ENCODE peak calls at places on chromosomes 13 and 19, in four cellular contexts. One of them, this sample, is unnamed.

GRCh38 chr13:28408235-28408848 is 86.6 kb downstream of the FLT1 start:
- DNase-seq in H1: no peak
- DNase-seq in K562: peak
- DNase-seq in SK-N-SH: no peak
- DNase-seq in this sample: no peak

GRCh38 chr19:5913739-5914357 is at the start of gene CAPS:
- DNase-seq in H1: no peak
- DNase-seq in K562: no peak
- DNase-seq in SK-N-SH: no peak
- DNase-seq in this sample: no peak

GRCh38 chr19:8036438-8037099 is 16.0 kb upstream of the CCL25 start:
- DNase-seq in H1: no peak
- DNase-seq in K562: no peak
- DNase-seq in SK-N-SH: no peak
- DNase-seq in this sample: no peak

GRCh38 chr19:50003810-50004419 is 21.3 kb downstream of the VRK3 start:
- DNase-seq in H1: no peak
- DNase-seq in K562: peak
- DNase-seq in SK-N-SH: no peak
- DNase-seq in this sample: peak

GRCh38 chr13:39602614-39603366 is at the start of gene LHFPL6:
- DNase-seq in H1: peak
- DNase-seq in K562: no peak
- DNase-seq in SK-N-SH: peak
- DNase-seq in this sample: no peak

GRCh38 chr19:41540041-41540695 is 35.8 kb upstream of the CEACAM21 start:
- DNase-seq in H1: no peak
- DNase-seq in K562: no peak
- DNase-seq in SK-N-SH: no peak
- DNase-seq in this sample: no peak

GRCh38 chr19:7783991-7784421 is 21.0 kb downstream of the CLEC4M start:
- DNase-seq in H1: no peak
- DNase-seq in K562: no peak
- DNase-seq in SK-N-SH: no peak
- DNase-seq in this sample: no peak

GRCh38 chr13:75836441-75836840 is 200.3 kb downstream of the LMO7 start:
- DNase-seq in H1: no peak
- DNase-seq in K562: no peak
- DNase-seq in SK-N-SH: no peak
- DNase-seq in this sample: no peak

GRCh38 chr19:17855333-17856152 is 4.2 kb upstream of the RPL18A start:
- DNase-seq in H1: peak
- DNase-seq in K562: peak
- DNase-seq in SK-N-SH: peak
- DNase-seq in this sample: peak

GRCh38 chr13:78137404-78138142 is 218.9 kb upstream of the EDNRB start:
- DNase-seq in H1: peak
- DNase-seq in K562: peak
- DNase-seq in SK-N-SH: peak
- DNase-seq in this sample: peak

GRCh38 chr13:110418944-110419343 is 111.9 kb downstream of the COL4A2 start:
- DNase-seq in H1: no peak
- DNase-seq in K562: no peak
- DNase-seq in SK-N-SH: no peak
- DNase-seq in this sample: no peak

GRCh38 chr13:43785681-43786471 is 896 bp downstream of the ENOX1 start:
- DNase-seq in H1: peak
- DNase-seq in K562: no peak
- DNase-seq in SK-N-SH: peak
- DNase-seq in this sample: no peak

GRCh38 chr19:42555317-42555716 is 27.0 kb upstream of the CEACAM1 start:
- DNase-seq in H1: no peak
- DNase-seq in K562: no peak
- DNase-seq in SK-N-SH: no peak
- DNase-seq in this sample: no peak

GRCh38 chr19:1234041-1234669 is 3.6 kb downstream of the CBARP start:
- DNase-seq in H1: no peak
- DNase-seq in K562: no peak
- DNase-seq in SK-N-SH: no peak
- DNase-seq in this sample: no peak

GRCh38 chr13:26978081-26978860 is 193.3 kb downstream of the USP12 start:
- DNase-seq in H1: no peak
- DNase-seq in K562: no peak
- DNase-seq in SK-N-SH: no peak
- DNase-seq in this sample: no peak

GRCh38 chr19:51359294-51359693 is 6.9 kb downstream of the ETFB start:
- DNase-seq in H1: no peak
- DNase-seq in K562: no peak
- DNase-seq in SK-N-SH: no peak
- DNase-seq in this sample: no peak

GRCh38 chr19:913080-913748 is at the start of gene R3HDM4:
- DNase-seq in H1: peak
- DNase-seq in K562: peak
- DNase-seq in SK-N-SH: peak
- DNase-seq in this sample: no peak

GRCh38 chr13:29923554-29924481 is 73.4 kb upstream of the UBL3 start:
- DNase-seq in H1: peak
- DNase-seq in K562: peak
- DNase-seq in SK-N-SH: peak
- DNase-seq in this sample: no peak

GRCh38 chr19:13018037-13018914 is 23.0 kb downstream of the NFIX start:
- DNase-seq in H1: no peak
- DNase-seq in K562: peak
- DNase-seq in SK-N-SH: peak
- DNase-seq in this sample: no peak

GRCh38 chr13:43267916-43268315 is 244.5 kb downstream of the DNAJC15 start:
- DNase-seq in H1: no peak
- DNase-seq in K562: no peak
- DNase-seq in SK-N-SH: no peak
- DNase-seq in this sample: no peak

GRCh38 chr13:24217601-24218281 is 57.2 kb downstream of the SPATA13 start:
- DNase-seq in H1: no peak
- DNase-seq in K562: no peak
- DNase-seq in SK-N-SH: no peak
- DNase-seq in this sample: no peak

GRCh38 chr19:20238025-20238623 is 71.1 kb downstream of the ZNF486 start:
- DNase-seq in H1: peak
- DNase-seq in K562: peak
- DNase-seq in SK-N-SH: peak
- DNase-seq in this sample: peak

GRCh38 chr13:96089749-96090239 is at the start of gene HS6ST3:
- DNase-seq in H1: no peak
- DNase-seq in K562: peak
- DNase-seq in SK-N-SH: peak
- DNase-seq in this sample: no peak

GRCh38 chr13:77620138-77620537 is 77.3 kb upstream of the SLAIN1 start:
- DNase-seq in H1: no peak
- DNase-seq in K562: no peak
- DNase-seq in SK-N-SH: no peak
- DNase-seq in this sample: no peak

GRCh38 chr13:100100115-100100879 is 11.4 kb downstream of the PCCA start:
- DNase-seq in H1: no peak
- DNase-seq in K562: no peak
- DNase-seq in SK-N-SH: no peak
- DNase-seq in this sample: no peak

GRCh38 chr13:42574435-42575311 is 721 bp downstream of the TNFSF11 start:
- DNase-seq in H1: no peak
- DNase-seq in K562: no peak
- DNase-seq in SK-N-SH: peak
- DNase-seq in this sample: no peak

GRCh38 chr19:10430505-10431253 is 10.3 kb downstream of the PDE4A start:
- DNase-seq in H1: peak
- DNase-seq in K562: peak
- DNase-seq in SK-N-SH: peak
- DNase-seq in this sample: no peak

GRCh38 chr19:7788933-7789323 is 25.9 kb downstream of the CLEC4M start:
- DNase-seq in H1: peak
- DNase-seq in K562: no peak
- DNase-seq in SK-N-SH: no peak
- DNase-seq in this sample: no peak

GRCh38 chr19:46901701-46902401 is 41.1 kb downstream of the ARHGAP35 start:
- DNase-seq in H1: no peak
- DNase-seq in K562: no peak
- DNase-seq in SK-N-SH: no peak
- DNase-seq in this sample: no peak

GRCh38 chr19:2186071-2186846 is 22.5 kb downstream of the DOT1L start:
- DNase-seq in H1: no peak
- DNase-seq in K562: no peak
- DNase-seq in SK-N-SH: no peak
- DNase-seq in this sample: no peak

GRCh38 chr19:5494780-5495179 is 39.6 kb downstream of the ZNRF4 start:
- DNase-seq in H1: no peak
- DNase-seq in K562: no peak
- DNase-seq in SK-N-SH: no peak
- DNase-seq in this sample: no peak

GRCh38 chr19:38667552-38668205 is 20.2 kb downstream of the ACTN4 start:
- DNase-seq in H1: no peak
- DNase-seq in K562: no peak
- DNase-seq in SK-N-SH: no peak
- DNase-seq in this sample: no peak

GRCh38 chr13:93496985-93497673 is 270.5 kb downstream of the GPC6 start:
- DNase-seq in H1: no peak
- DNase-seq in K562: no peak
- DNase-seq in SK-N-SH: peak
- DNase-seq in this sample: no peak

DNA sequence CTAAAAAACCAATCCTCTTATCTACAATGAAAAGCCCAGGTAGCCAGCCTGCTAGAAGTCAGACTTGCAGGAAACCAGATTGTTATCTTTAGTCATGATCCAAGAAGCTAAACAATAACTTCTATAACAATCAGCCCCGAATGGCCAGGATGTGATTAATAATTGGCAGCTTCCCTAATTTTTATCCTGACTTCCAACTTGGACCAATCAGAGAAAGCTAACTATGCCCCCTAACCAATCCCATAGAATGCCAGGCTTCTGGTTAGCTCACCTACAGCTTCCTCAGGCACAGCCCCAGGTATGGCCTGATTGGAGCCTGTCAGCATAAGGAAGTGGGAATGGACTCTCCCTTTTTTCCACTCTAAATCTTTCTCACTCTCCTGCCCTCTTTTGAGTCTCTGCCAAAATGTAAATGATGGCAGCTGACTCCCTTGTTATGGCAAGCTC is 394.9 kb downstream of the DLEU7 start:
- DNase-seq in H1: no peak
- DNase-seq in K562: no peak
- DNase-seq in SK-N-SH: no peak
- DNase-seq in this sample: no peak
- TF ChIP-seq NRF1 in H1: no peak
- TF ChIP-seq NRF1 in K562: no peak
- TF ChIP-seq NRF1 in SK-N-SH: no peak
- TF ChIP-seq NRF1 in this sample: no peak

GRCh38 chr19:29561601-29562000 is 35.8 kb downstream of the VSTM2B start:
- DNase-seq in H1: no peak
- DNase-seq in K562: no peak
- DNase-seq in SK-N-SH: no peak
- DNase-seq in this sample: no peak
- TF ChIP-seq NRF1 in H1: no peak
- TF ChIP-seq NRF1 in K562: no peak
- TF ChIP-seq NRF1 in SK-N-SH: no peak
- TF ChIP-seq NRF1 in this sample: no peak

DNA sequence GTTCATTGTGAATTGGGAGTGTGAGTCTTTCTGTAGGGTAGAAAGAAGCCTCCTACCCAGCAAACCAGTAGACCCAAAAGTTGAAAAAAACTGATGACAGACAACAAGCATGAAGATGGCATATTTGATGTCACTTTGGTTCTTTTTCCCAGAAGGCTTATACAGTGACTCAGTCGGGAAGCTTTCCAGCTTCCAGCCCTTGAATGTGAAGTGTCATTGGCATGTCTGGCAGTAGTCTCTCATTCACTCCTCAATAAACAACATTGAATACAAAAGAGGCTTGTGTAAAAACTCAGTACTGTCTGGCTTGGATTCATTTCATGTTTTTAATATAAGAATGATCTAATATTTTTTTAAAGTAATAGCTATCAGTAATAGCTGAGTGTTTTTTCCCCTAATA is 68.7 kb downstream of the IPO5 start:
- DNase-seq in H1: no peak
- DNase-seq in K562: no peak
- DNase-seq in SK-N-SH: no peak
- DNase-seq in this sample: no peak
- TF ChIP-seq NRF1 in H1: no peak
- TF ChIP-seq NRF1 in K562: no peak
- TF ChIP-seq NRF1 in SK-N-SH: no peak
- TF ChIP-seq NRF1 in this sample: no peak

DNA sequence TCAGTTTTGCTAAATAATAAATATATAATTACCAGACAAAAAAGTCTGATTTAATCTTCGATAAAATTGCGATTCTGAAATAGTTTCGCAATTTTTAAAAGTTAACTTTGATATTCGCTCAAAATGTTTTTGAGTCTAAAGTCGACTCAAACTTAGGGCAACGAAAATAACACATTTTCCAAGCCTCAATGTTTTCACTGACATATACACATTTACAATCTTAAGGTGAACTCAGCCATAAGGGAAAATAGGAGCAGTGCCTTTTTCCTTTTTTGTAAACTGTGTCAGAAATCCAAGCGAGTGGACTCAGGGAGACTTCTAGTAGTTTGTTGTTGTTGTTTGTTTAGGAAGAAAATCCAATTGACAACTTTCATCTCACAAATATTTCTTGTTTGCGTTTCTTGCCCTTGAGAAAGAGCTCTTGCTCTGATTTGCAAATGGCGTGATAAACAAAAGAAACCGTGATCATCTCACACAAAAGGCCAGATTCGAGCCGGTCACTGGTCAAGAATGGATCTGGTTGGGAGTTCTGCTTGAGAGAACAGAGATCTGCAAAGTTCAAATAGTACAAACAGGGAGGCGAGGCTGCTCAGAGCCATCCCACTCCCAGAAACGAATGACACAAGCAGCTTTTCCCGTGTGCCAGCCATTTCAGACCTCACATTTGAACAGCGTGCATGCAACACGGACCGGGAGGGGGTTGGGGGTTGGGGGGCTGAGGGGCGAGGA is 2.1 kb downstream of the SOX21 start:
- DNase-seq in H1: no peak
- DNase-seq in K562: no peak
- DNase-seq in SK-N-SH: peak
- DNase-seq in this sample: no peak
- TF ChIP-seq NRF1 in H1: no peak
- TF ChIP-seq NRF1 in K562: no peak
- TF ChIP-seq NRF1 in SK-N-SH: no peak
- TF ChIP-seq NRF1 in this sample: no peak

This sample was measured in GM12878.